ENCODE peak calls at places on chromosome 17, in nine cellular contexts. X, W, O, I, V, K, Y, B and D are unnamed samples.

GRCh38 chr17:28317965-28318758 is 838 bp upstream of the TMEM97 start:
- DNase-seq in W (no peak), X (peak; percentile 71), Y (no peak), O (no peak), I (no peak), K (no peak), B (peak; percentile 34), V (no peak), D (peak; percentile 10)

GRCh38 chr17:10803830-10804498 is at the start of gene TMEM238L:
- DNase-seq in I (no peak), V (no peak), K (peak; percentile 94), O (no peak), X (no peak), Y (no peak), B (no peak), W (no peak), D (no peak)

GRCh38 chr17:7019839-7020519 is 2.9 kb upstream of the BCL6B start:
- DNase-seq in W (no peak), Y (peak; percentile 61), X (peak; percentile 90), O (no peak), V (peak; percentile 56), K (peak; percentile 68), I (no peak), B (no peak), D (peak; percentile 76)

GRCh38 chr17:55433029-55433628 is 11.5 kb upstream of the MMD start:
- DNase-seq in I (no peak), O (no peak), W (no peak), B (no peak), K (no peak), V (peak; percentile 56), Y (no peak), X (no peak), D (no peak)

GRCh38 chr17:35846055-35846809 is 22.5 kb downstream of the HEATR9 start:
- DNase-seq in I (peak; percentile 9), V (no peak), O (no peak), K (no peak), B (no peak), X (no peak), Y (peak; percentile 66), W (no peak), D (no peak)

GRCh38 chr17:3796822-3797170 is 4.2 kb downstream of the ITGAE start:
- DNase-seq in X (no peak), K (no peak), O (no peak), I (no peak), B (no peak), Y (no peak), W (no peak), V (no peak), D (no peak)

GRCh38 chr17:67059372-67059771 is 15.0 kb downstream of the CACNG1 start:
- DNase-seq in I (no peak), Y (no peak), W (no peak), O (no peak), X (no peak), B (no peak), V (no peak), K (no peak), D (peak; percentile 15)

GRCh38 chr17:76441681-76442340 is 11.1 kb downstream of the UBE2O start:
- DNase-seq in Y (no peak), W (no peak), I (no peak), V (no peak), B (no peak), O (no peak), K (no peak), X (no peak), D (peak; percentile 49)

GRCh38 chr17:77696720-77697460 is 261.6 kb upstream of the TNRC6C start:
- DNase-seq in I (no peak), X (peak; percentile 58), K (no peak), Y (no peak), B (no peak), W (no peak), V (no peak), O (peak; percentile 82), D (no peak)

GRCh38 chr17:64775701-64776570 is 113.8 kb upstream of the SMURF2 start:
- DNase-seq in Y (no peak), K (no peak), W (no peak), I (no peak), B (no peak), O (peak; percentile 66), V (no peak), X (no peak), D (no peak)

GRCh38 chr17:40097087-40097486 is 3.3 kb downstream of the NR1D1 start:
- DNase-seq in V (no peak), K (no peak), I (no peak), B (no peak), X (no peak), O (no peak), W (no peak), Y (no peak), D (no peak)

GRCh38 chr17:78057113-78057740 is 71.3 kb downstream of the TMC6 start:
- DNase-seq in O (peak; percentile 42), W (no peak), V (no peak), X (no peak), Y (no peak), K (no peak), I (no peak), B (no peak), D (no peak)

GRCh38 chr17:67082110-67082509 is 37.8 kb downstream of the CACNG1 start:
- DNase-seq in V (no peak), B (peak; percentile 62), W (no peak), Y (no peak), I (no peak), K (no peak), O (no peak), X (no peak), D (no peak)

GRCh38 chr17:82674656-82675475 is 23.6 kb downstream of the RAB40B start:
- DNase-seq in I (no peak), O (no peak), W (no peak), X (no peak), K (no peak), Y (no peak), B (peak; percentile 26), V (no peak), D (no peak)

DNA sequence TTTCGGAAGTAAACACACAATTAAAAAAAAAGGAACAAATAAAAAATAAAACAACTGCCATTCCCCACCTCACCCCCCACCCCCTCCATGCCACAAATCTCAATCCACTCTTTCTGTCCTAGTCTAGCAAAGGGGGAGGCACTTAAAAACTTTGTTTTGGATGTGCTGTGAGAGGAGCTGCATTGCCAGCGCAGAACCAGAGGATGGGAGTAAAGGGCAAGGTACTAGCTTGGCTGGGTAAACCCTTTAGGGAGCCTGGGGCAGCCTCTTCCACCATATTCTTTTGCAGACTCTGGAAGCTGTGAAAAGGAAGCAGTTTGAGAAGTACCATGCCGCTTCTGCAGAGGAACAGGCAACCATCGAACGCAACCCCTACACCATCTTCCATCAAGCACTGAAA is 1.4 kb downstream of the MRPS7 start:
- DNase-seq in W (no peak), X (no peak), K (no peak), O (no peak), B (no peak), Y (no peak), I (no peak), V (no peak), D (no peak)
- TF ChIP-seq CTCF in W (no peak), X (no peak), K (no peak), O (no peak), B (peak; percentile 62), Y (no peak), I (no peak), V (no peak), D (no peak)

DNA sequence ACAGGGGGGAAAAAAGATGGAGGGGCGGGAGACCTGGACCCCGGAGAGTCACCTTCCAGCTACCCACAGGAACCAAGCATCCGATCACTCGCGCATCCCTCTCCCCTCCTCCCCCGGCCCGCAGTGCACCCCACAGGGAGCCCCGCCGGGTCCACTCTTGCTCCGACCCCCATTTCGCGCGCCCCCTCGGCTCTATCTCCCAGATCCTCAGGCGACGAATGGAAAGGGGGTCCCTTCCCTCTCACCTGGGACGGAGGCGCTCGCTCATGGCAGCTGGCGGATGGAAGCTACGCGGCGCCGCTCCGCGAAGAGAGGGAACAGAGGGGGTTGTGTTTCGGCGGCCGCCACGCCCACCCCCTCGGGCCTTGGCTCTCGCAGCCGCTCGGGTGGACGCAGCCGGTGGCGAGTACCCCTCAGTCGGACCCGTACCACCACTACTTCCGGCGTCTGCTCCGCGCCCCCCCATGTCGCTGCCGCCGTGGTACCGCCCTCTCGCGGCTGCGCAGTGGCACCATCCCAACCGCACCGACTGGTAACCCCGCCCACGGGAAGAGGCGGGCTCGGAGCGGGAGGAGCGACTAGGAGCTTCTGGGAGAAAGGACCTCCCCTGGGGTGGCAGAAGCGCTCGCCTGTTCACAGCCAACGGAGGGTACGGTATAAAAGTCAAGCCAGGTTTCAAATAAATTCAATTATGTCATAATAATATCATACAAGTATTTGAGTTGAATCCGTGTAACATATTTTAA is 29.7 kb downstream of the CPSF4L start:
- DNase-seq in W (peak; percentile 87), I (peak; percentile 51), O (peak; percentile 98), B (peak; percentile 99), X (peak; percentile 100), V (peak; percentile 94), Y (peak; percentile 91), K (peak; percentile 97), D (peak; percentile 96)
- TF ChIP-seq CTCF in W (peak; percentile 37), I (no peak), O (peak; percentile 37), B (no peak), X (peak; percentile 10), V (no peak), Y (no peak), K (peak; percentile 28), D (peak; percentile 16)

GRCh38 chr17:49514374-49514738 is 19.3 kb downstream of the NGFR start:
- DNase-seq in Y (no peak), W (no peak), X (peak; percentile 78), O (no peak), K (no peak), I (no peak), B (no peak), V (peak; percentile 26), D (peak; percentile 64)
- TF ChIP-seq CTCF in Y (peak; percentile 32), W (no peak), X (peak; percentile 45), O (peak; percentile 41), K (no peak), I (peak; percentile 10), B (no peak), V (peak; percentile 48), D (peak; percentile 55)

DNA sequence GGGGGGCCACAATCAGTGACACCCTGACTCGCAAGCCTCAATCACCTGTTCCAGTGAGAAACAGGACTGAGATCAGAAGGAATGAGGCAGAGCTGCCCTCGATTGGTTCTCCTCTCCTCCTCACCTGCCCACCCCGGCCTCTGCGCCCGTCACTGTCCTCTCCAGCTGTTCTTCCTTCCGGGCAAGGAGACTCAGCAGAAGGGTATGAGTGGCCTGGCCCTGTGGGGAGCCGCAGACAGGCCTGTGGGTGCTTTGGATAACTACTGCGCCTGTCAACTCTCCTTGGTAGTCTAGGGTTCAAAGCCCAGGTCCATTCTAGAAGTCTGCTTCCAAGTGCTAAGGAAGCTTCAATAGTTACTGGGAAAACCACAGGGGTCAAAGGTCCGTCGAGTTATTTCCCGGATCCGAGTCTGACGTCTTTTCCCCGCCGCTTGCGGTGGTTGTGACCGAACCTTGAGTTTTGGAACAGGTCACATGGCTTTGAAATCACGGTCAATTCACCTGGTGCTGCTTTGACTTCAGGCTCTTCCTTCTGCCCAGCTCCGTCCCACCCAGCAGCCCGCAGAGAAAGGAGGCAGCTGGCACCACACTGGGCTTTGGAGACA is 8.3 kb downstream of the CARD14 start:
- DNase-seq in K (peak; percentile 68), B (no peak), V (no peak), I (no peak), W (no peak), Y (no peak), O (no peak), X (no peak), D (no peak)
- TF ChIP-seq CTCF in K (no peak), B (no peak), V (no peak), I (no peak), W (no peak), Y (no peak), O (no peak), X (no peak), D (no peak)